ENCODE peak calls at places on chromosomes 1 and 21, in nine cellular contexts. H is heart left ventricle; E is MM.1S; B is A549; F is left lung; P is HCT116; R is CD8-positive, alpha-beta T cell; M is stomach; C is suprapubic skin. D is an unnamed sample.

GRCh38 chr1:201361652-201362504 is 15.6 kb downstream of the TNNT2 start:
- DNase-seq in H (peak), E (peak), B (peak), F (no peak), P (peak), R (no peak), M (no peak), C (no peak), D (no peak)

GRCh38 chr21:45993210-45994085 is 11.9 kb downstream of the COL6A1 start:
- DNase-seq in H (peak), E (no peak), B (no peak), F (peak), P (no peak), R (peak), M (no peak), C (peak), D (no peak)

GRCh38 chr1:232306269-232306911 is 323.5 kb downstream of the SIPA1L2 start:
- DNase-seq in H (peak), E (no peak), B (no peak), F (no peak), P (no peak), R (no peak), M (peak), C (no peak), D (no peak)

GRCh38 chr1:174967845-174968705 is 31.7 kb upstream of the CACYBP start:
- DNase-seq in H (no peak), E (peak), B (no peak), F (no peak), P (no peak), R (no peak), M (no peak), C (no peak), D (no peak)

GRCh38 chr1:182600036-182600713 is 4.0 kb downstream of the RGS16 start:
- DNase-seq in H (no peak), E (no peak), B (no peak), F (no peak), P (no peak), R (no peak), M (no peak), C (no peak), D (no peak)

GRCh38 chr1:33176362-33176850 is 5.4 kb downstream of the TRIM62 start:
- DNase-seq in H (no peak), E (no peak), B (no peak), F (no peak), P (no peak), R (no peak), M (no peak), C (peak), D (no peak)

GRCh38 chr1:175201061-175201508 is 8.5 kb upstream of the KIAA0040 start:
- DNase-seq in H (no peak), E (no peak), B (no peak), F (no peak), P (no peak), R (no peak), M (no peak), C (no peak), D (no peak)

GRCh38 chr1:183516725-183517124 is 44.4 kb downstream of the SMG7 start:
- DNase-seq in H (no peak), E (no peak), B (no peak), F (no peak), P (no peak), R (no peak), M (no peak), C (no peak), D (no peak)

GRCh38 chr1:115130786-115131185 is 41.5 kb upstream of the TSPAN2 start:
- DNase-seq in H (no peak), E (no peak), B (no peak), F (no peak), P (no peak), R (no peak), M (no peak), C (no peak), D (no peak)

GRCh38 chr21:34967509-34968289 is 81.4 kb downstream of the RUNX1 start:
- DNase-seq in H (no peak), E (no peak), B (peak), F (no peak), P (no peak), R (no peak), M (no peak), C (no peak), D (no peak)

GRCh38 chr1:33460947-33461629 is 11.4 kb upstream of the ZSCAN20 start:
- DNase-seq in H (peak), E (peak), B (no peak), F (no peak), P (no peak), R (no peak), M (no peak), C (no peak), D (no peak)

GRCh38 chr1:107530543-107530942 is 389.7 kb downstream of the NTNG1 start:
- DNase-seq in H (no peak), E (no peak), B (no peak), F (no peak), P (no peak), R (no peak), M (no peak), C (no peak), D (no peak)

GRCh38 chr1:37599940-37600339 is 4.2 kb upstream of the GNL2 start:
- DNase-seq in H (no peak), E (no peak), B (no peak), F (no peak), P (no peak), R (no peak), M (no peak), C (no peak), D (no peak)

GRCh38 chr1:29602203-29602602 is 365.9 kb downstream of the PTPRU start:
- DNase-seq in H (no peak), E (no peak), B (no peak), F (no peak), P (no peak), R (no peak), M (no peak), C (no peak), D (no peak)

GRCh38 chr1:172118618-172119017 is 277.3 kb downstream of the DNM3 start:
- DNase-seq in H (no peak), E (no peak), B (no peak), F (no peak), P (no peak), R (no peak), M (no peak), C (no peak), D (no peak)

GRCh38 chr1:61950418-61950817 is 208.1 kb downstream of the PATJ start:
- DNase-seq in H (no peak), E (no peak), B (no peak), F (no peak), P (no peak), R (no peak), M (no peak), C (no peak), D (no peak)

GRCh38 chr1:26111530-26112406 is at the start of gene PDIK1L:
- DNase-seq in H (peak), E (peak), B (peak), F (peak), P (peak), R (peak), M (peak), C (peak), D (peak)

GRCh38 chr1:147089457-147089856 is 82.8 kb downstream of the PRKAB2 start:
- DNase-seq in H (no peak), E (no peak), B (no peak), F (no peak), P (no peak), R (no peak), M (no peak), C (no peak), D (no peak)

GRCh38 chr21:41832230-41833137 is 46.7 kb downstream of the PRDM15 start:
- DNase-seq in H (no peak), E (peak), B (no peak), F (peak), P (no peak), R (no peak), M (no peak), C (peak), D (no peak)

GRCh38 chr1:221394011-221394544 is 347.8 kb downstream of the DUSP10 start:
- DNase-seq in H (no peak), E (no peak), B (no peak), F (no peak), P (no peak), R (no peak), M (no peak), C (no peak), D (no peak)

GRCh38 chr1:234726359-234726836 is 116.4 kb upstream of the IRF2BP2 start:
- DNase-seq in H (peak), E (no peak), B (no peak), F (no peak), P (no peak), R (no peak), M (no peak), C (no peak), D (no peak)

GRCh38 chr1:33822396-33822795 is 41.5 kb upstream of the HMGB4 start:
- DNase-seq in H (no peak), E (no peak), B (no peak), F (no peak), P (no peak), R (no peak), M (no peak), C (no peak), D (no peak)

GRCh38 chr1:175221548-175222175 is 29.1 kb upstream of the KIAA0040 start:
- DNase-seq in H (peak), E (no peak), B (no peak), F (peak), P (no peak), R (no peak), M (peak), C (no peak), D (no peak)

GRCh38 chr1:159790237-159790917 is 9.6 kb downstream of the DUSP23 start:
- DNase-seq in H (no peak), E (peak), B (peak), F (no peak), P (peak), R (no peak), M (no peak), C (no peak), D (no peak)

GRCh38 chr1:230867119-230867902 is 1.0 kb downstream of the C1orf198 start:
- DNase-seq in H (no peak), E (no peak), B (no peak), F (no peak), P (no peak), R (no peak), M (no peak), C (no peak), D (no peak)

GRCh38 chr1:180976958-180977357 is 45.7 kb downstream of the STX6 start:
- DNase-seq in H (no peak), E (no peak), B (no peak), F (no peak), P (no peak), R (no peak), M (no peak), C (no peak), D (no peak)

GRCh38 chr1:240803151-240803550 is 191.2 kb upstream of the GREM2 start:
- DNase-seq in H (no peak), E (no peak), B (peak), F (no peak), P (no peak), R (no peak), M (no peak), C (no peak), D (no peak)

DNA sequence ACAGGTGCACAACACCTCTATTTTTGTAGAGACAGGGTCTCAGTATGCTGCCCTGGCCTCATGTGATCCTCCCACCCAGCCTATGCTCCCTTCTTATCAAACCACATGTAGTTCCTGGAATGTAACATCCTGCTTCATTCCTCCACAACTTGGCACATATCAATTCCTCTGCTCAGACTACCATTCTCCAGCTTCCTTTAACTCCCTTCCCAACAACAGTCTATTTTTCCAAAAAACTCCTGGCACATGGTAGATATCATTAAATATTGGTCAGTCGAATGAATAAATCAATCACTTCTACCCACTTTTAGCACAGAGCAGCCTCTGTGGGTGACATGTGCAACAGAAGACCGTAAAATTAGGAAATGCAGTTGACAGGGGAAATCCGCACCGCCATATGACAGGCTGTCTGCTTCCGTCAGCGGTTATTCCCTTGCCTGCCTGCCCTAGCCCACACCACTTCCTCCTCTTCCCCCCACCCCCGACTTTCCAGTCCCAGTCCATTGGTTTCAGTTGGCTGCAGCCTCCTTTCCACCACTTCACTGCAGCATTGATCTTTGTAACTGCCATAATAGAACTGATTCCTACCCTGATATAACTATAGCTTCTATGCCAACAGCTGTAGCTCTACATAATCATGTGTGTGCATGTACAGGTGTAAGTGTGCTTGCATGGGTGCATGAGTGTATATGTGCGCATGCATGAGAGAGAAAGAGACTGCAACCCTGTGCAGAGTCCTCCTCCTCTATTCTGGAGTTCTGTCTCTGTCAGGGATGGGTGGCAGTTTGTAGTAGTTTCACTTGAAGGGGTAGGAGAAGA is 6.8 kb upstream of the AKR1A1 start:
- DNase-seq in H (peak), E (peak), B (no peak), F (peak), P (no peak), R (peak), M (peak), C (no peak), D (peak)
- H3K27ac ChIP-seq in H (peak), E (peak), B (no peak), F (peak), P (no peak), R (no peak), M (peak), C (no peak), D (peak)

GRCh38 chr21:37908691-37909090 is 7.6 kb downstream of the KCNJ6 start:
- DNase-seq in H (no peak), E (no peak), B (no peak), F (no peak), P (no peak), R (no peak), M (no peak), C (no peak), D (no peak)
- TF ChIP-seq CTCF in H (no peak), E (no peak), B (no peak), F (no peak), P (no peak), R (no peak), M (no peak), C (no peak), D (no peak)

GRCh38 chr1:32066489-32066873 is 6.3 kb upstream of the TMEM39B start:
- DNase-seq in H (peak), E (peak), B (no peak), F (peak), P (peak), R (peak), M (peak), C (no peak), D (no peak)
- H3K27ac ChIP-seq in H (peak), E (peak), B (no peak), F (peak), P (peak), R (no peak), M (no peak), C (no peak), D (no peak)

GRCh38 chr1:1548591-1548990 is 8.2 kb upstream of the TMEM240 start:
- DNase-seq in H (no peak), E (no peak), B (no peak), F (no peak), P (no peak), R (no peak), M (no peak), C (no peak), D (no peak)
- TF ChIP-seq CTCF in H (no peak), E (no peak), B (no peak), F (no peak), P (no peak), R (no peak), M (no peak), C (no peak), D (no peak)

GRCh38 chr1:35187816-35188342 is 5.1 kb downstream of the SFPQ start:
- DNase-seq in H (no peak), E (no peak), B (no peak), F (no peak), P (no peak), R (no peak), M (no peak), C (no peak), D (no peak)

GRCh38 chr1:35190784-35191183 is 2.2 kb downstream of the SFPQ start:
- DNase-seq in H (no peak), E (no peak), B (no peak), F (no peak), P (no peak), R (no peak), M (no peak), C (no peak), D (no peak)

GRCh38 chr1:35186239-35186638 is 6.7 kb downstream of the SFPQ start:
- DNase-seq in H (no peak), E (no peak), B (no peak), F (no peak), P (no peak), R (no peak), M (no peak), C (no peak), D (no peak)

GRCh38 chr1:35191429-35192055 is 1.4 kb downstream of the SFPQ start:
- DNase-seq in H (no peak), E (peak), B (no peak), F (no peak), P (no peak), R (no peak), M (no peak), C (no peak), D (no peak)

GRCh38 chr1:35188578-35189392 is 4.2 kb downstream of the SFPQ start:
- DNase-seq in H (no peak), E (no peak), B (no peak), F (no peak), P (no peak), R (no peak), M (no peak), C (no peak), D (no peak)
- H3K27ac ChIP-seq in H (no peak), E (no peak), B (no peak), F (no peak), P (no peak), R (no peak), M (no peak), C (no peak), D (no peak)

DNA sequence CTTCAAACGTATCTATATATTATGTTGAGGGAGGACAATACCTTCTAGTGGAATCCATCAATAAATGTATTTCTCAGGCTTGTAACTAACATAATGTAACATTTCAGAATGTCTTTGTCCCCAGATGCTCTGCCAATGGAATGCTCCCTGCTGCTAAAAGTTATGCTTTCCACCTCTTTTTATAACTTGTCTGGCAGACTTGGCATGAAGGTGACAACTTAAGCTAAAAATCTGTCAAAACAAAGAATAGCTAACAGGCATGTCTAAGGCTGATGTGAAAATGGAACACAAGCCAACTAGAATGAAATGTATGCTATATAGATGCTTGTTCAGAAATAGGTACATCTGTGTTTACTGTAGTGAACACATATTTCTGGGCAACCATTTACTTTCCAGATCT is 467.9 kb downstream of the MRPL39 start:
- DNase-seq in H (no peak), E (no peak), B (no peak), F (no peak), P (no peak), R (no peak), M (no peak), C (no peak), D (no peak)
- TF ChIP-seq CTCF in H (no peak), E (no peak), B (no peak), F (no peak), P (no peak), R (no peak), M (no peak), C (no peak), D (no peak)

D was measured in CD4-positive, alpha-beta T cell.